ENCODE peak calls at places on chromosomes 5 and 9, in ten cellular contexts. P, T, X, R, H, W, N, K, V and E are unnamed samples.

GRCh38 chr5:80184235-80185023 is 71.4 kb downstream of the SERINC5 start:
- DNase-seq in T (no peak), X (peak), K (peak), R (no peak), W (no peak), V (no peak), P (no peak), H (no peak), N (no peak), E (peak)

GRCh38 chr9:22060831-22061383 is 51.8 kb upstream of the CDKN2B start:
- DNase-seq in R (no peak), H (no peak), K (no peak), P (no peak), W (peak), N (no peak), T (no peak), X (no peak), V (no peak), E (no peak)

GRCh38 chr5:54440456-54440893 is 15.0 kb upstream of the HSPB3 start:
- DNase-seq in R (peak), W (no peak), N (no peak), H (no peak), V (no peak), X (no peak), T (no peak), K (no peak), P (no peak), E (no peak)

GRCh38 chr5:118981783-118982182 is 6.6 kb downstream of the DTWD2 start:
- DNase-seq in H (no peak), T (no peak), W (no peak), N (no peak), X (no peak), P (no peak), K (no peak), R (no peak), V (no peak), E (no peak)

GRCh38 chr5:131286400-131286715 is 22.5 kb downstream of the CDC42SE2 start:
- DNase-seq in V (no peak), N (no peak), T (no peak), R (no peak), H (no peak), X (no peak), P (no peak), K (no peak), W (no peak), E (no peak)

GRCh38 chr5:116554764-116555163 is 19.9 kb downstream of the SEMA6A start:
- DNase-seq in W (no peak), V (no peak), X (no peak), P (no peak), H (no peak), R (no peak), N (no peak), K (peak), T (peak), E (no peak)

GRCh38 chr9:133003671-133004090 is 25.2 kb downstream of the GFI1B start:
- DNase-seq in V (no peak), W (no peak), P (no peak), H (no peak), K (no peak), R (no peak), T (no peak), N (no peak), X (no peak), E (no peak)

GRCh38 chr5:123819818-123820217 is 307.8 kb downstream of the CSNK1G3 start:
- DNase-seq in N (no peak), R (no peak), T (no peak), X (no peak), K (no peak), V (no peak), P (no peak), W (peak), H (peak), E (no peak)

GRCh38 chr9:136512651-136513066 is 29.8 kb upstream of the SEC16A start:
- DNase-seq in P (no peak), H (no peak), K (no peak), T (no peak), V (no peak), N (peak), X (no peak), W (no peak), R (no peak), E (peak)

GRCh38 chr5:171721469-171721868 is 64.1 kb upstream of the SMIM23 start:
- DNase-seq in N (no peak), X (no peak), K (no peak), W (no peak), T (no peak), R (no peak), P (peak), H (no peak), V (no peak), E (no peak)

GRCh38 chr5:134413046-134413445 is 1.4 kb upstream of the CDKN2AIPNL start:
- DNase-seq in X (no peak), V (no peak), W (no peak), T (no peak), K (no peak), H (no peak), P (no peak), R (no peak), N (no peak), E (peak)

GRCh38 chr5:55402199-55402598 is 94.4 kb downstream of the MTREX start:
- DNase-seq in W (no peak), R (no peak), T (no peak), P (no peak), K (peak), V (no peak), N (no peak), X (no peak), H (no peak), E (no peak)

GRCh38 chr9:36423196-36423595 is 23.1 kb upstream of the RNF38 start:
- DNase-seq in H (no peak), T (no peak), V (no peak), N (no peak), W (no peak), P (no peak), K (no peak), R (no peak), X (no peak), E (no peak)

GRCh38 chr5:73605223-73606087 is 20.5 kb upstream of the ARHGEF28 start:
- DNase-seq in P (no peak), W (peak), K (no peak), H (peak), T (no peak), V (no peak), X (no peak), R (no peak), N (no peak), E (no peak)

GRCh38 chr9:103397868-103398600 is 402.9 kb downstream of the CYLC2 start:
- DNase-seq in R (no peak), W (peak), K (peak), N (no peak), T (peak), X (peak), V (peak), H (peak), P (no peak), E (peak)

GRCh38 chr9:121297414-121297813 is 29.5 kb downstream of the GSN start:
- DNase-seq in R (no peak), K (no peak), H (no peak), N (no peak), X (no peak), W (no peak), V (no peak), T (no peak), P (no peak), E (no peak)

GRCh38 chr9:133835273-133835901 is 97.2 kb upstream of the SARDH start:
- DNase-seq in W (no peak), V (peak), T (no peak), P (no peak), X (no peak), K (peak), N (no peak), H (no peak), R (no peak), E (no peak)

GRCh38 chr5:37552770-37553719 is 173.9 kb downstream of the WDR70 start:
- DNase-seq in N (no peak), H (peak), T (no peak), K (peak), X (no peak), R (no peak), P (no peak), W (peak), V (no peak), E (peak)

GRCh38 chr5:68420476-68421344 is 205.2 kb downstream of the PIK3R1 start:
- DNase-seq in N (no peak), T (no peak), H (no peak), P (no peak), R (no peak), X (no peak), K (peak), W (no peak), V (no peak), E (peak)

GRCh38 chr5:172334196-172334595 is 50.6 kb upstream of the UBTD2 start:
- DNase-seq in W (no peak), H (no peak), P (no peak), X (peak), K (peak), V (no peak), N (no peak), T (no peak), R (no peak), E (no peak)